ENCODE peak calls at places on chromosomes 2 and 18, in six cellular contexts. T is activated CD4-positive, alpha-beta T cell treated with anti-CD3 and anti-CD28 coated beads for 48 hours; E is ACHN; L is mesenchymal stem cell; P is nephron progenitor cell; S is SW 1271. G is an unnamed sample.

GRCh38 chr2:240603846-240604245 is 17.3 kb downstream of the CAPN10 start:
- DNase-seq in S (no peak), L (no peak), E (no peak), T (no peak), P (no peak), G (no peak)

GRCh38 chr2:48940606-48941005 is 185.1 kb upstream of the LHCGR start:
- DNase-seq in L (no peak), T (no peak), P (no peak), E (no peak), S (no peak), G (no peak)

GRCh38 chr2:16114836-16115235 is 174.5 kb downstream of the MYCN start:
- DNase-seq in T (no peak), P (no peak), S (no peak), L (no peak), E (no peak), G (no peak)

GRCh38 chr2:5868891-5869400 is 176.8 kb downstream of the SOX11 start:
- DNase-seq in E (no peak), T (no peak), S (no peak), P (no peak), L (no peak), G (no peak)

GRCh38 chr2:95315801-95316411 is 18.8 kb downstream of the KCNIP3 start:
- DNase-seq in L (no peak), P (no peak), S (no peak), E (peak; percentile 100), T (no peak), G (no peak)

GRCh38 chr2:146541896-146542295 is 1302.9 kb upstream of the ACVR2A start:
- DNase-seq in L (no peak), T (no peak), E (no peak), P (no peak), S (no peak), G (no peak)

GRCh38 chr18:79668203-79668602 is 11.4 kb upstream of the CTDP1 start:
- DNase-seq in L (no peak), T (no peak), E (no peak), S (no peak), P (no peak), G (no peak)

GRCh38 chr2:128069769-128070168 is 21.2 kb upstream of the UGGT1 start:
- DNase-seq in S (no peak), E (no peak), T (no peak), L (no peak), P (no peak), G (no peak)

GRCh38 chr18:48949051-48949605 is 1.6 kb downstream of the SMAD7 start:
- DNase-seq in S (no peak), L (peak; percentile 64), P (no peak), E (peak; percentile 49), T (peak; percentile 47), G (peak; percentile 65)

GRCh38 chr18:46541626-46542189 is 115.3 kb downstream of the LOXHD1 start:
- DNase-seq in E (no peak), L (no peak), S (no peak), T (no peak), P (no peak), G (no peak)

GRCh38 chr18:52422985-52423601 is 83.1 kb downstream of the DCC start:
- DNase-seq in T (no peak), L (no peak), S (no peak), E (peak; percentile 23), P (no peak), G (no peak)

GRCh38 chr18:13619505-13620205 is 106.7 kb downstream of the FAM210A start:
- DNase-seq in L (no peak), T (no peak), E (no peak), P (no peak), S (no peak), G (no peak)

GRCh38 chr2:223082701-223083100 is 30.7 kb downstream of the KCNE4 start:
- DNase-seq in P (no peak), T (no peak), L (peak; percentile 43), S (no peak), E (no peak), G (no peak)

GRCh38 chr2:185433824-185434223 is 304.8 kb upstream of the FSIP2 start:
- DNase-seq in E (no peak), S (no peak), T (no peak), L (peak; percentile 34), P (no peak), G (no peak)

GRCh38 chr2:217113496-217113895 is 253.6 kb upstream of the TNP1 start:
- DNase-seq in P (no peak), T (no peak), E (no peak), S (no peak), L (no peak), G (no peak)

GRCh38 chr18:46509530-46509929 is 147.5 kb downstream of the LOXHD1 start:
- DNase-seq in P (no peak), T (no peak), S (no peak), L (no peak), E (no peak), G (no peak)

GRCh38 chr18:34400837-34401236 is 176.1 kb upstream of the NOL4 start:
- DNase-seq in E (no peak), L (no peak), P (no peak), T (no peak), S (no peak), G (no peak)

GRCh38 chr2:159211447-159212396 is 74.8 kb downstream of the WDSUB1 start:
- DNase-seq in T (no peak), S (no peak), E (no peak), L (peak; percentile 6), P (peak; percentile 45), G (no peak)

GRCh38 chr2:68284896-68285295 is 32.6 kb upstream of the PPP3R1 start:
- DNase-seq in E (no peak), T (no peak), P (no peak), S (no peak), L (no peak), G (no peak)

GRCh38 chr18:58668211-58668610 is 3.1 kb upstream of the MALT1 start:
- DNase-seq in T (no peak), L (no peak), E (no peak), P (no peak), S (no peak), G (no peak)

GRCh38 chr18:46174317-46175039 is 70.3 kb downstream of the HAUS1 start:
- DNase-seq in S (no peak), T (peak; percentile 73), E (peak; percentile 48), P (peak; percentile 62), L (peak; percentile 53), G (peak; percentile 1)

GRCh38 chr2:113225505-113226259 is 51.9 kb downstream of the PSD4 start:
- DNase-seq in T (no peak), E (peak; percentile 97), L (peak; percentile 75), S (no peak), P (peak; percentile 65), G (no peak)

GRCh38 chr2:160715428-160715827 is 221.8 kb upstream of the RBMS1 start:
- DNase-seq in S (no peak), T (no peak), L (no peak), P (no peak), E (no peak), G (no peak)

GRCh38 chr2:223460774-223461211 is 141.4 kb downstream of the SCG2 start:
- DNase-seq in L (peak; percentile 82), S (peak; percentile 7), T (no peak), E (no peak), P (no peak), G (no peak)

GRCh38 chr18:32284284-32284683 is 94.4 kb downstream of the MEP1B start:
- DNase-seq in T (no peak), P (no peak), E (no peak), L (no peak), S (no peak), G (no peak)

GRCh38 chr2:213934560-213934959 is 476.3 kb upstream of the VWC2L start:
- DNase-seq in L (peak; percentile 10), T (no peak), S (no peak), P (no peak), E (peak; percentile 37), G (no peak)

GRCh38 chr2:239262484-239263230 is 138.2 kb downstream of the HDAC4 start:
- DNase-seq in E (no peak), P (no peak), L (no peak), T (no peak), S (no peak), G (no peak)

GRCh38 chr2:85661139-85661858 is 6.7 kb downstream of the SFTPB start:
- DNase-seq in S (no peak), L (no peak), T (no peak), E (no peak), P (no peak), G (no peak)

GRCh38 chr2:172516299-172516698 is 39.6 kb upstream of the PDK1 start:
- DNase-seq in P (no peak), L (peak; percentile 79), S (no peak), E (no peak), T (no peak), G (no peak)

GRCh38 chr2:217418090-217418489 is 558.2 kb upstream of the TNP1 start:
- DNase-seq in S (no peak), L (peak; percentile 49), P (no peak), T (no peak), E (no peak), G (no peak)

GRCh38 chr2:24491626-24492282 is 700 bp downstream of the NCOA1 start:
- DNase-seq in E (peak; percentile 46), S (no peak), L (peak; percentile 64), P (peak; percentile 75), T (peak; percentile 59), G (peak; percentile 70)

GRCh38 chr2:62459106-62459505 is 46.9 kb downstream of the TMEM17 start:
- DNase-seq in E (no peak), L (no peak), S (no peak), T (no peak), P (no peak), G (no peak)

GRCh38 chr2:47558116-47559078 is 155.4 kb downstream of the MSH2 start:
- DNase-seq in T (no peak), E (peak; percentile 22), S (no peak), L (no peak), P (no peak), G (no peak)

GRCh38 chr18:67634631-67635338 is 118.3 kb upstream of the DSEL start:
- DNase-seq in E (no peak), L (no peak), P (no peak), T (no peak), S (no peak), G (no peak)

GRCh38 chr2:150371066-150371812 is 116.2 kb downstream of the RND3 start:
- DNase-seq in S (no peak), L (no peak), T (no peak), E (no peak), P (no peak), G (no peak)

GRCh38 chr2:176527141-176527901 is 258.1 kb downstream of the MTX2 start:
- DNase-seq in L (no peak), E (no peak), S (no peak), P (no peak), T (no peak), G (no peak)

G was measured in T-helper 22 cell.